ENCODE peak calls at places on chromosomes 5 and 9, in ten cellular contexts. One of them, this sample, is unnamed.

GRCh38 chr5:102554728-102555127 is 55.9 kb upstream of the SLCO6A1 start:
- DNase-seq in fibroblast of the aortic adventitia: no peak
- DNase-seq in EL: no peak
- DNase-seq in GM13976: no peak
- DNase-seq in CD8-positive, alpha-beta T cell: no peak
- DNase-seq in HTR-8/SVneo: no peak
- DNase-seq in bronchial epithelial cell: peak
- DNase-seq in A549: no peak
- DNase-seq in stimulated activated CD8-positive, alpha-beta memory T cell treated with anti-CD3 and anti-CD28 coated beads, Interleukin-4, amount 100 ng/mL, for 4 hours: no peak
- DNase-seq in AG09319: no peak
- DNase-seq in this sample: no peak

GRCh38 chr9:121572581-121572980 is 72.9 kb upstream of the GGTA1 start:
- DNase-seq in fibroblast of the aortic adventitia: no peak
- DNase-seq in EL: no peak
- DNase-seq in GM13976: no peak
- DNase-seq in CD8-positive, alpha-beta T cell: no peak
- DNase-seq in HTR-8/SVneo: no peak
- DNase-seq in bronchial epithelial cell: no peak
- DNase-seq in A549: no peak
- DNase-seq in stimulated activated CD8-positive, alpha-beta memory T cell treated with anti-CD3 and anti-CD28 coated beads, Interleukin-4, amount 100 ng/mL, for 4 hours: no peak
- DNase-seq in AG09319: no peak
- DNase-seq in this sample: no peak

GRCh38 chr5:148499461-148499860 is 115.7 kb downstream of the FBXO38 start:
- DNase-seq in fibroblast of the aortic adventitia: no peak
- DNase-seq in EL: peak
- DNase-seq in GM13976: no peak
- DNase-seq in CD8-positive, alpha-beta T cell: no peak
- DNase-seq in HTR-8/SVneo: no peak
- DNase-seq in bronchial epithelial cell: no peak
- DNase-seq in A549: no peak
- DNase-seq in stimulated activated CD8-positive, alpha-beta memory T cell treated with anti-CD3 and anti-CD28 coated beads, Interleukin-4, amount 100 ng/mL, for 4 hours: no peak
- DNase-seq in AG09319: no peak
- DNase-seq in this sample: no peak

GRCh38 chr9:76910861-76911260 is 4.9 kb upstream of the PRUNE2 start:
- DNase-seq in fibroblast of the aortic adventitia: no peak
- DNase-seq in EL: no peak
- DNase-seq in GM13976: no peak
- DNase-seq in CD8-positive, alpha-beta T cell: no peak
- DNase-seq in HTR-8/SVneo: no peak
- DNase-seq in bronchial epithelial cell: no peak
- DNase-seq in A549: no peak
- DNase-seq in stimulated activated CD8-positive, alpha-beta memory T cell treated with anti-CD3 and anti-CD28 coated beads, Interleukin-4, amount 100 ng/mL, for 4 hours: no peak
- DNase-seq in AG09319: no peak
- DNase-seq in this sample: no peak

GRCh38 chr9:4137755-4138154 is 162.1 kb downstream of the GLIS3 start:
- DNase-seq in fibroblast of the aortic adventitia: peak
- DNase-seq in EL: peak
- DNase-seq in GM13976: no peak
- DNase-seq in CD8-positive, alpha-beta T cell: no peak
- DNase-seq in HTR-8/SVneo: no peak
- DNase-seq in bronchial epithelial cell: peak
- DNase-seq in A549: peak
- DNase-seq in stimulated activated CD8-positive, alpha-beta memory T cell treated with anti-CD3 and anti-CD28 coated beads, Interleukin-4, amount 100 ng/mL, for 4 hours: no peak
- DNase-seq in AG09319: peak
- DNase-seq in this sample: peak

GRCh38 chr9:90025816-90026215 is 421.0 kb downstream of the GADD45G start:
- DNase-seq in fibroblast of the aortic adventitia: no peak
- DNase-seq in EL: no peak
- DNase-seq in GM13976: no peak
- DNase-seq in CD8-positive, alpha-beta T cell: no peak
- DNase-seq in HTR-8/SVneo: no peak
- DNase-seq in bronchial epithelial cell: peak
- DNase-seq in A549: peak
- DNase-seq in stimulated activated CD8-positive, alpha-beta memory T cell treated with anti-CD3 and anti-CD28 coated beads, Interleukin-4, amount 100 ng/mL, for 4 hours: no peak
- DNase-seq in AG09319: no peak
- DNase-seq in this sample: no peak

GRCh38 chr5:58357121-58357520 is 102.8 kb downstream of the PLK2 start:
- DNase-seq in fibroblast of the aortic adventitia: no peak
- DNase-seq in EL: peak
- DNase-seq in GM13976: no peak
- DNase-seq in CD8-positive, alpha-beta T cell: no peak
- DNase-seq in HTR-8/SVneo: no peak
- DNase-seq in bronchial epithelial cell: no peak
- DNase-seq in A549: no peak
- DNase-seq in stimulated activated CD8-positive, alpha-beta memory T cell treated with anti-CD3 and anti-CD28 coated beads, Interleukin-4, amount 100 ng/mL, for 4 hours: no peak
- DNase-seq in AG09319: no peak
- DNase-seq in this sample: no peak

GRCh38 chr9:2967779-2968178 is 123.9 kb upstream of the PUM3 start:
- DNase-seq in fibroblast of the aortic adventitia: no peak
- DNase-seq in EL: peak
- DNase-seq in GM13976: no peak
- DNase-seq in CD8-positive, alpha-beta T cell: no peak
- DNase-seq in HTR-8/SVneo: no peak
- DNase-seq in bronchial epithelial cell: peak
- DNase-seq in A549: no peak
- DNase-seq in stimulated activated CD8-positive, alpha-beta memory T cell treated with anti-CD3 and anti-CD28 coated beads, Interleukin-4, amount 100 ng/mL, for 4 hours: no peak
- DNase-seq in AG09319: no peak
- DNase-seq in this sample: peak

GRCh38 chr5:178777557-178777956 is 47.1 kb upstream of the ZNF354A start:
- DNase-seq in fibroblast of the aortic adventitia: no peak
- DNase-seq in EL: no peak
- DNase-seq in GM13976: no peak
- DNase-seq in CD8-positive, alpha-beta T cell: no peak
- DNase-seq in HTR-8/SVneo: no peak
- DNase-seq in bronchial epithelial cell: no peak
- DNase-seq in A549: no peak
- DNase-seq in stimulated activated CD8-positive, alpha-beta memory T cell treated with anti-CD3 and anti-CD28 coated beads, Interleukin-4, amount 100 ng/mL, for 4 hours: no peak
- DNase-seq in AG09319: no peak
- DNase-seq in this sample: no peak

GRCh38 chr9:29006603-29007002 is 1433.3 kb upstream of the C9orf72 start:
- DNase-seq in fibroblast of the aortic adventitia: no peak
- DNase-seq in EL: no peak
- DNase-seq in GM13976: no peak
- DNase-seq in CD8-positive, alpha-beta T cell: no peak
- DNase-seq in HTR-8/SVneo: no peak
- DNase-seq in bronchial epithelial cell: peak
- DNase-seq in A549: peak
- DNase-seq in stimulated activated CD8-positive, alpha-beta memory T cell treated with anti-CD3 and anti-CD28 coated beads, Interleukin-4, amount 100 ng/mL, for 4 hours: no peak
- DNase-seq in AG09319: no peak
- DNase-seq in this sample: no peak

GRCh38 chr5:88396635-88397285 is 128.1 kb upstream of the TMEM161B start:
- DNase-seq in fibroblast of the aortic adventitia: no peak
- DNase-seq in EL: no peak
- DNase-seq in GM13976: no peak
- DNase-seq in CD8-positive, alpha-beta T cell: no peak
- DNase-seq in HTR-8/SVneo: no peak
- DNase-seq in bronchial epithelial cell: no peak
- DNase-seq in A549: no peak
- DNase-seq in stimulated activated CD8-positive, alpha-beta memory T cell treated with anti-CD3 and anti-CD28 coated beads, Interleukin-4, amount 100 ng/mL, for 4 hours: no peak
- DNase-seq in AG09319: no peak
- DNase-seq in this sample: no peak

GRCh38 chr5:148615644-148616283 is 38.6 kb downstream of the HTR4 start:
- DNase-seq in fibroblast of the aortic adventitia: peak
- DNase-seq in EL: peak
- DNase-seq in GM13976: no peak
- DNase-seq in CD8-positive, alpha-beta T cell: no peak
- DNase-seq in HTR-8/SVneo: no peak
- DNase-seq in bronchial epithelial cell: peak
- DNase-seq in A549: no peak
- DNase-seq in stimulated activated CD8-positive, alpha-beta memory T cell treated with anti-CD3 and anti-CD28 coated beads, Interleukin-4, amount 100 ng/mL, for 4 hours: no peak
- DNase-seq in AG09319: no peak
- DNase-seq in this sample: peak

GRCh38 chr5:108148715-108149139 is 233.2 kb downstream of the FBXL17 start:
- DNase-seq in fibroblast of the aortic adventitia: peak
- DNase-seq in EL: peak
- DNase-seq in GM13976: peak
- DNase-seq in CD8-positive, alpha-beta T cell: no peak
- DNase-seq in HTR-8/SVneo: peak
- DNase-seq in bronchial epithelial cell: peak
- DNase-seq in A549: peak
- DNase-seq in stimulated activated CD8-positive, alpha-beta memory T cell treated with anti-CD3 and anti-CD28 coated beads, Interleukin-4, amount 100 ng/mL, for 4 hours: no peak
- DNase-seq in AG09319: no peak
- DNase-seq in this sample: peak

GRCh38 chr5:81233080-81233634 is at the start of gene CKMT2:
- DNase-seq in fibroblast of the aortic adventitia: peak
- DNase-seq in EL: no peak
- DNase-seq in GM13976: no peak
- DNase-seq in CD8-positive, alpha-beta T cell: no peak
- DNase-seq in HTR-8/SVneo: no peak
- DNase-seq in bronchial epithelial cell: no peak
- DNase-seq in A549: no peak
- DNase-seq in stimulated activated CD8-positive, alpha-beta memory T cell treated with anti-CD3 and anti-CD28 coated beads, Interleukin-4, amount 100 ng/mL, for 4 hours: no peak
- DNase-seq in AG09319: no peak
- DNase-seq in this sample: no peak

GRCh38 chr9:109499061-109499630 is 1.0 kb upstream of the PTPN3 start:
- DNase-seq in fibroblast of the aortic adventitia: no peak
- DNase-seq in EL: no peak
- DNase-seq in GM13976: no peak
- DNase-seq in CD8-positive, alpha-beta T cell: no peak
- DNase-seq in HTR-8/SVneo: no peak
- DNase-seq in bronchial epithelial cell: no peak
- DNase-seq in A549: no peak
- DNase-seq in stimulated activated CD8-positive, alpha-beta memory T cell treated with anti-CD3 and anti-CD28 coated beads, Interleukin-4, amount 100 ng/mL, for 4 hours: no peak
- DNase-seq in AG09319: no peak
- DNase-seq in this sample: no peak

GRCh38 chr5:34450338-34450737 is 205.8 kb upstream of the RAI14 start:
- DNase-seq in fibroblast of the aortic adventitia: no peak
- DNase-seq in EL: no peak
- DNase-seq in GM13976: no peak
- DNase-seq in CD8-positive, alpha-beta T cell: no peak
- DNase-seq in HTR-8/SVneo: no peak
- DNase-seq in bronchial epithelial cell: no peak
- DNase-seq in A549: no peak
- DNase-seq in stimulated activated CD8-positive, alpha-beta memory T cell treated with anti-CD3 and anti-CD28 coated beads, Interleukin-4, amount 100 ng/mL, for 4 hours: no peak
- DNase-seq in AG09319: no peak
- DNase-seq in this sample: no peak

GRCh38 chr5:12793373-12793772 is 889.1 kb upstream of the CTNND2 start:
- DNase-seq in fibroblast of the aortic adventitia: no peak
- DNase-seq in EL: no peak
- DNase-seq in GM13976: no peak
- DNase-seq in CD8-positive, alpha-beta T cell: no peak
- DNase-seq in HTR-8/SVneo: no peak
- DNase-seq in bronchial epithelial cell: no peak
- DNase-seq in A549: no peak
- DNase-seq in stimulated activated CD8-positive, alpha-beta memory T cell treated with anti-CD3 and anti-CD28 coated beads, Interleukin-4, amount 100 ng/mL, for 4 hours: no peak
- DNase-seq in AG09319: no peak
- DNase-seq in this sample: no peak